ENCODE peak calls at places on chromosomes 3 and 15, in four cellular contexts. I is hepatocyte, G is breast epithelium, R is HCT116. K is an unnamed sample. For H3K4me1, the result is how much of the 10 kb centered on the place peaks cover.

GRCh38 chr15:36878745-36879262 is 221.5 kb downstream of the MEIS2 start:
- DNase-seq in G (no peak), I (no peak), R (no peak), K (no peak)

GRCh38 chr3:47846186-47846879 is 43.4 kb downstream of the DHX30 start:
- DNase-seq in I (no peak), G (no peak), R (no peak), K (no peak)

GRCh38 chr3:150761831-150762661 is 923 bp downstream of the SIAH2 start:
- DNase-seq in R (no peak), I (peak), G (no peak), K (peak)

GRCh38 chr3:14544282-14545250 is 4.4 kb upstream of the GRIP2 start:
- DNase-seq in R (no peak), G (no peak), I (no peak), K (no peak)

GRCh38 chr3:117941015-117941414 is 1093.6 kb downstream of the IGSF11 start:
- DNase-seq in I (no peak), G (no peak), R (no peak), K (no peak)

GRCh38 chr15:69213786-69214185 is 53.4 kb downstream of the GLCE start:
- DNase-seq in I (no peak), G (no peak), R (no peak), K (no peak)

GRCh38 chr3:33096103-33096868 is 660 bp downstream of the GLB1 start:
- DNase-seq in G (no peak), R (no peak), I (peak), K (peak)

GRCh38 chr3:112378989-112379692 is 46.2 kb downstream of the CD200 start:
- DNase-seq in R (no peak), I (peak), G (no peak), K (no peak)

GRCh38 chr15:49093252-49094105 is 47.2 kb upstream of the SECISBP2L start:
- DNase-seq in G (no peak), R (no peak), I (no peak), K (no peak)

GRCh38 chr3:8629151-8630021 is 15.2 kb downstream of the SSUH2 start:
- DNase-seq in G (peak), R (peak), I (peak), K (no peak)

GRCh38 chr3:167733961-167734497 is 663 bp downstream of the PDCD10 start:
- DNase-seq in G (no peak), I (peak), R (no peak), K (no peak)

GRCh38 chr3:157135671-157136396 is 24.1 kb downstream of the CCNL1 start:
- DNase-seq in G (no peak), I (peak), R (no peak), K (no peak)

GRCh38 chr3:69174871-69175737 is 52.7 kb upstream of the LMOD3 start:
- DNase-seq in I (no peak), G (no peak), R (no peak), K (no peak)

GRCh38 chr3:197003461-197004385 is 25.9 kb downstream of the MELTF start:
- DNase-seq in I (peak), R (no peak), G (no peak), K (peak)

GRCh38 chr3:110656394-110656793 is 415.2 kb upstream of the NECTIN3 start:
- DNase-seq in I (no peak), G (no peak), R (no peak), K (no peak)

GRCh38 chr15:33068007-33068441 is 126.5 kb downstream of the FMN1 start:
- DNase-seq in G (peak), I (peak), R (no peak), K (peak)

GRCh38 chr15:95113041-95113440 is 881.7 kb downstream of the MCTP2 start:
- DNase-seq in R (no peak), I (no peak), G (no peak), K (no peak)

GRCh38 chr15:37984368-37984767 is 49.9 kb downstream of the TMCO5A start:
- DNase-seq in G (no peak), I (no peak), R (no peak), K (no peak)

GRCh38 chr3:149657458-149657795 is 398 bp downstream of the WWTR1 start:
- DNase-seq in G (peak), R (no peak), I (peak), K (peak)

GRCh38 chr3:184632551-184632950 is 71.0 kb downstream of the EPHB3 start:
- DNase-seq in R (no peak), G (no peak), I (peak), K (no peak)

GRCh38 chr3:141249041-141249440 is 17.4 kb downstream of the PXYLP1 start:
- DNase-seq in G (no peak), I (no peak), R (no peak), K (no peak)

GRCh38 chr3:12797892-12798558 is 1.5 kb downstream of the CAND2 start:
- DNase-seq in G (no peak), R (no peak), I (no peak), K (no peak)

GRCh38 chr3:72157782-72158638 is 373.1 kb upstream of the PROK2 start:
- DNase-seq in R (no peak), G (no peak), I (no peak), K (no peak)

GRCh38 chr3:181622365-181622764 is 89.4 kb upstream of the SOX2 start:
- DNase-seq in G (no peak), I (no peak), R (no peak), K (no peak)

GRCh38 chr15:74428970-74429783 is 4.6 kb downstream of the SEMA7A start:
- DNase-seq in I (no peak), G (no peak), R (no peak), K (no peak)

GRCh38 chr3:119184808-119185690 is 11.7 kb downstream of the UPK1B start:
- DNase-seq in G (no peak), I (peak), R (no peak), K (no peak)

GRCh38 chr3:10848261-10848660 is 32.2 kb downstream of the SLC6A11 start:
- DNase-seq in R (no peak), G (no peak), I (no peak), K (no peak)

GRCh38 chr3:127568604-127569003 is 21.9 kb downstream of the TPRA1 start:
- DNase-seq in R (no peak), G (no peak), I (no peak), K (no peak)

GRCh38 chr15:73809728-73810501 is 56.8 kb upstream of the INSYN1 start:
- DNase-seq in I (no peak), G (no peak), R (no peak), K (no peak)

GRCh38 chr3:40047406-40047805 is 238.0 kb downstream of the MYRIP start:
- DNase-seq in G (no peak), R (no peak), I (no peak), K (no peak)

GRCh38 chr3:47901280-47901833 is 98.4 kb downstream of the DHX30 start:
- DNase-seq in R (no peak), I (no peak), G (no peak), K (no peak)

GRCh38 chr15:56428821-56429458 is 36.0 kb downstream of the MNS1 start:
- DNase-seq in I (peak), G (no peak), R (peak), K (no peak)

GRCh38 chr15:33988384-33988783 is 20.1 kb downstream of the CHRM5 start:
- DNase-seq in G (no peak), R (no peak), I (no peak), K (no peak)

GRCh38 chr3:114775395-114775794 is 371.7 kb downstream of the ZBTB20 start:
- DNase-seq in G (no peak), I (no peak), R (no peak), K (no peak)

GRCh38 chr15:63918317-63918672 is 84.5 kb upstream of the HERC1 start:
- DNase-seq in G (no peak), R (no peak), I (no peak), K (no peak)

DNA sequence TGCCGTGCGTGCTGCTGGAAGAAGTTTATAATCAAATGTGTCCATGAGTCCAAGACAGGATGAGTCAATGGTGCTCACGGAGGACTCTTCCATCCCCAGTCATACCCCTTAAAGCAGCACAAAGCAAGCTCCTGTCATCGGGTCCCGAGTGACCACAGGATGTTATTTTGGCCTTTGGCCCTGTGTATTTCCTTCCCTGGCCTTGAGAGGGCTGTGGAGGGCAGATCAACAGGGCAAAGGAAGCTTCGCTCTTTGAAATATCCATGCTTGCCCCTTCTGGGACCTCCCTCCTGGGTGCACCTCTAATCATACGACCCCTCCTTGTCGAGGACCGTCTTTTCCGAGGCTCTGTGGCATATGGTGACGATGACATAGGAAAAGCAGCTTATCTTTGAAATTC is 93.4 kb downstream of the SLCO3A1 start:
- DNase-seq in R (no peak), I (no peak), G (no peak), K (no peak)
- H3K27ac ChIP-seq in R (no peak), I (no peak), G (peak), K (peak)

GRCh38 chr15:66294157-66294931 is 976 bp downstream of the DIS3L start:
- DNase-seq in I (peak), R (no peak), G (no peak), K (no peak)

GRCh38 chr15:66293419-66294156 is at the start of gene DIS3L:
- DNase-seq in R (no peak), I (peak), G (no peak), K (peak)

GRCh38 chr15:66291816-66292215 is 1.6 kb upstream of the DIS3L start:
- DNase-seq in R (no peak), I (no peak), G (no peak), K (no peak)

GRCh38 chr15:66293085-66293418 is 316 bp upstream of the DIS3L start:
- DNase-seq in R (no peak), G (no peak), I (no peak), K (no peak)

DNA sequence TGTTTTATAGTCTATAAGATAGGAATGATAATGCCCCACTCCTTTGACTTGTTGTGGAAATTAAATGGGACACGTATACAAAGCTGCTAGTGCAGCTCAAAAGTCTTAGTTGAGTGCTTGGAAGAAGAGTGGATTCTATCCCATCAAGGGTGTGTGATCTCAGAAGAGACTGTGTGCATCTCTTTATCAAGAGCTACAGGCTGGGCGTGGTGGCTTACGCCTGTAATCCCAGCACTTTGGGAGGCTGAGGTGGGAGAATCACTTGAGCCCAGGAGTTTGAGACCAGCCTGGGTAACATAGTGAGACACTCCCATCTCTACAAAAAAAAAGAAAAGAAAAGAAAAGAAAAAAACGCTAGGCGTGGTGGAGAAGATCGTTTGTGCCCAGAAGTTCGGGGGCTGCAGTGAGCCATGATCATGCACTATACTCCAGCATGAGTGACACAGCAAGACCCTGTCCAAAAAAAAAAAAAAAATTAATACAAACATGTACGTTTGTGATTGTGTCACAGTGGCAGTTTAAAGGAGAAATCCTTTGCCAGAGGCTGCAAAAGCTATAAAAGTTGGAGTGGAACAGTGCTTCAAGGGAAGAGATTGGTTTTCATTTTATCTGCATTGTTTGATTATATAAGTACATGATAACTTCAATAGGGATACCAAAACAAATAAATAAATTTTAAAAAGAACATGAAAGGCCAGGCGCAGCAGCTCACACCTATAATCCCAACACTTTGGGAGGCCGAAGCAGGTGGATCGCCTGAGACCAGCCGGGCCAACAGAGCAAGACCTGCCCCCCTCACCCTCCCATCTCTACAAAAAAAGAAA is 895 bp upstream of the DIS3L start:
- DNase-seq in I (no peak), R (no peak), G (no peak), K (no peak)
- H3K4me3 ChIP-seq in I (peak), R (peak), G (peak), K (peak)

GRCh38 chr15:70866982-70867644 is 13.2 kb upstream of the LARP6 start:
- DNase-seq in G (no peak), R (no peak), I (no peak), K (no peak)
- H3K4me1 ChIP-seq in G (under half), R (under half), I (under half), K (half or more)

DNA sequence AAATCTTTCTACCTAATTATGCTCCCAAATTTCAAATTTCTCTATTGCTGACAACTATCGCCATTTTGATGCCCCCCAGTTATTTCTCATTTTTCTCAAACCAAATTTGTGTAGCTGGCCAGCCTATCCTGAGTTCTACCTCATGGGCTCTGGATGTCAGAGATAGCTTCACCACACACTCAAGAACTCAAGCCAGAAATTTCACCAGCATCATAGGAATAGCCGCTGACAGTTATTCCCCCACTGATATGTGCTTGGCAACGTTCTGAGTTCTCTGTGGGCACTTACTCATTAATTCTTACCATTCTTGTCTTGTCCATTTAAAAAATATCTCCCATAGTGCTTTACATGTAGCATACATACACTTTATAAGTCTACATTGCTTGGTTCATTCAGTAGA is 264.7 kb downstream of the FHIT start:
- DNase-seq in G (no peak), R (no peak), I (no peak), K (no peak)
- H3K27ac ChIP-seq in G (no peak), R (no peak), I (no peak), K (no peak)

GRCh38 chr15:22877607-22878006 is 39.1 kb downstream of the NIPA2 start:
- DNase-seq in R (no peak), I (no peak), G (no peak), K (no peak)

GRCh38 chr15:22880981-22881738 is 42.7 kb downstream of the NIPA2 start:
- DNase-seq in R (no peak), I (no peak), G (no peak), K (no peak)

GRCh38 chr15:22878103-22878502 is 39.6 kb downstream of the NIPA2 start:
- DNase-seq in I (no peak), G (no peak), R (no peak), K (no peak)

GRCh38 chr15:22881739-22882440 is 43.4 kb downstream of the NIPA2 start:
- DNase-seq in G (no peak), I (no peak), R (no peak), K (no peak)

GRCh38 chr15:22880068-22880980 is 41.9 kb downstream of the NIPA2 start:
- DNase-seq in G (no peak), I (no peak), R (no peak), K (no peak)
- H3K4me3 ChIP-seq in G (no peak), I (no peak), R (no peak), K (no peak)

GRCh38 chr3:30659270-30660127 is 53.1 kb downstream of the TGFBR2 start:
- DNase-seq in I (peak), R (peak), G (no peak), K (no peak)
- H3K4me1 ChIP-seq in I (under half), R (half or more), G (under half), K (half or more)

DNA sequence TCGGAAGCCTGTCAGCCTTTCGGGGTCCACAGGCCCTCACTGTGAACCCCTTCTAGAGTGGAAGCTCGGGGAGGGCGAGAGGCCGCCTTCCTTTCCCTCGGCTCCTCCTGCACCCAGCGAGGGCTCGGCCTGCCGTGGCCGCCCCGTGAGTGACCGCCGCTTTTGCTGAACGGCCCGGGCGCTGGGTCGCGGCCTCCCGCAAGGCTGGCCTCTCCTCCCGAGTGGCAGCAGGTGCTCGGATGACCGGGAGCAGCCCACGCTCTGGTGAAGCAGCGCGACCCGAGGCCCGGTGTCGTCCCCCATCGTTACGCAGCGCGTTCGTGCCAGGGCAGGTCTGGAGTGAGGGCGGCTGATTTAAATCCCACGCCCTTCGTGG is 53.8 kb downstream of the LRRK1 start:
- DNase-seq in G (no peak), I (no peak), R (no peak), K (no peak)
- H3K27ac ChIP-seq in G (no peak), I (no peak), R (no peak), K (no peak)